ENCODE peak calls at places on chromosome 7, in seven cellular contexts. One of them, this sample, is unnamed.

GRCh38 chr7:67813621-67814292 is 817.1 kb downstream of the TYW1 start:
- DNase-seq in heart right ventricle: no peak
- DNase-seq in effector memory CD4-positive, alpha-beta T cell: no peak
- DNase-seq in thoracic aorta: no peak
- DNase-seq in foreskin keratinocyte: no peak
- DNase-seq in cardiac muscle cell: no peak
- DNase-seq in GM23248: no peak
- DNase-seq in this sample: no peak

GRCh38 chr7:130372402-130372801 is 7.9 kb upstream of the CPA1 start:
- DNase-seq in effector memory CD4-positive, alpha-beta T cell: no peak
- DNase-seq in foreskin keratinocyte: no peak
- DNase-seq in thoracic aorta: no peak
- DNase-seq in cardiac muscle cell: no peak
- DNase-seq in heart right ventricle: no peak
- DNase-seq in GM23248: no peak
- DNase-seq in this sample: no peak

GRCh38 chr7:101232141-101232821 is 5.3 kb downstream of the CLDN15 start:
- DNase-seq in thoracic aorta: no peak
- DNase-seq in foreskin keratinocyte: peak
- DNase-seq in GM23248: no peak
- DNase-seq in cardiac muscle cell: no peak
- DNase-seq in effector memory CD4-positive, alpha-beta T cell: no peak
- DNase-seq in heart right ventricle: no peak
- DNase-seq in this sample: no peak

GRCh38 chr7:100019908-100020307 is 4.5 kb downstream of the ZKSCAN1 start:
- DNase-seq in thoracic aorta: no peak
- DNase-seq in foreskin keratinocyte: no peak
- DNase-seq in heart right ventricle: no peak
- DNase-seq in cardiac muscle cell: no peak
- DNase-seq in GM23248: no peak
- DNase-seq in effector memory CD4-positive, alpha-beta T cell: no peak
- DNase-seq in this sample: no peak

GRCh38 chr7:157502701-157503111 is 165.9 kb downstream of the DNAJB6 start:
- DNase-seq in foreskin keratinocyte: no peak
- DNase-seq in heart right ventricle: peak
- DNase-seq in effector memory CD4-positive, alpha-beta T cell: peak
- DNase-seq in cardiac muscle cell: peak
- DNase-seq in GM23248: peak
- DNase-seq in thoracic aorta: no peak
- DNase-seq in this sample: no peak

GRCh38 chr7:30562498-30562897 is 32.2 kb upstream of the GARS1 start:
- DNase-seq in foreskin keratinocyte: no peak
- DNase-seq in effector memory CD4-positive, alpha-beta T cell: no peak
- DNase-seq in thoracic aorta: no peak
- DNase-seq in cardiac muscle cell: peak
- DNase-seq in GM23248: no peak
- DNase-seq in heart right ventricle: no peak
- DNase-seq in this sample: no peak

GRCh38 chr7:100679129-100679926 is 5.8 kb downstream of the GNB2 start:
- DNase-seq in foreskin keratinocyte: no peak
- DNase-seq in GM23248: peak
- DNase-seq in cardiac muscle cell: no peak
- DNase-seq in effector memory CD4-positive, alpha-beta T cell: no peak
- DNase-seq in thoracic aorta: no peak
- DNase-seq in heart right ventricle: no peak
- DNase-seq in this sample: no peak

GRCh38 chr7:33724201-33724600 is 181.1 kb upstream of the BMPER start:
- DNase-seq in cardiac muscle cell: no peak
- DNase-seq in heart right ventricle: no peak
- DNase-seq in foreskin keratinocyte: no peak
- DNase-seq in GM23248: no peak
- DNase-seq in effector memory CD4-positive, alpha-beta T cell: no peak
- DNase-seq in thoracic aorta: no peak
- DNase-seq in this sample: no peak

GRCh38 chr7:42939457-42940240 is 7.5 kb downstream of the MRPL32 start:
- DNase-seq in GM23248: no peak
- DNase-seq in foreskin keratinocyte: no peak
- DNase-seq in heart right ventricle: no peak
- DNase-seq in cardiac muscle cell: no peak
- DNase-seq in thoracic aorta: no peak
- DNase-seq in effector memory CD4-positive, alpha-beta T cell: no peak
- DNase-seq in this sample: no peak

GRCh38 chr7:48154792-48155413 is 16.4 kb upstream of the ABCA13 start:
- DNase-seq in cardiac muscle cell: peak
- DNase-seq in foreskin keratinocyte: peak
- DNase-seq in thoracic aorta: no peak
- DNase-seq in effector memory CD4-positive, alpha-beta T cell: no peak
- DNase-seq in heart right ventricle: no peak
- DNase-seq in GM23248: peak
- DNase-seq in this sample: no peak

GRCh38 chr7:15751191-15751701 is 64.8 kb upstream of the MEOX2 start:
- DNase-seq in cardiac muscle cell: no peak
- DNase-seq in heart right ventricle: no peak
- DNase-seq in GM23248: peak
- DNase-seq in thoracic aorta: no peak
- DNase-seq in effector memory CD4-positive, alpha-beta T cell: no peak
- DNase-seq in foreskin keratinocyte: no peak
- DNase-seq in this sample: no peak

GRCh38 chr7:134820778-134821177 is 41.3 kb downstream of the CALD1 start:
- DNase-seq in GM23248: no peak
- DNase-seq in foreskin keratinocyte: no peak
- DNase-seq in cardiac muscle cell: no peak
- DNase-seq in heart right ventricle: no peak
- DNase-seq in thoracic aorta: no peak
- DNase-seq in effector memory CD4-positive, alpha-beta T cell: no peak
- DNase-seq in this sample: no peak

GRCh38 chr7:78873117-78873516 is 580.4 kb downstream of the MAGI2 start:
- DNase-seq in thoracic aorta: no peak
- DNase-seq in foreskin keratinocyte: no peak
- DNase-seq in cardiac muscle cell: no peak
- DNase-seq in GM23248: no peak
- DNase-seq in effector memory CD4-positive, alpha-beta T cell: no peak
- DNase-seq in heart right ventricle: no peak
- DNase-seq in this sample: no peak

GRCh38 chr7:117962598-117962997 is 89.4 kb upstream of the CTTNBP2 start:
- DNase-seq in thoracic aorta: no peak
- DNase-seq in cardiac muscle cell: no peak
- DNase-seq in GM23248: no peak
- DNase-seq in effector memory CD4-positive, alpha-beta T cell: no peak
- DNase-seq in heart right ventricle: no peak
- DNase-seq in foreskin keratinocyte: no peak
- DNase-seq in this sample: no peak

GRCh38 chr7:137109966-137110930 is 233.3 kb downstream of the PTN start:
- DNase-seq in foreskin keratinocyte: no peak
- DNase-seq in heart right ventricle: no peak
- DNase-seq in thoracic aorta: no peak
- DNase-seq in cardiac muscle cell: peak
- DNase-seq in effector memory CD4-positive, alpha-beta T cell: no peak
- DNase-seq in GM23248: peak
- DNase-seq in this sample: no peak

GRCh38 chr7:144670251-144670650 is 165.6 kb downstream of the TPK1 start:
- DNase-seq in effector memory CD4-positive, alpha-beta T cell: no peak
- DNase-seq in cardiac muscle cell: peak
- DNase-seq in heart right ventricle: no peak
- DNase-seq in GM23248: peak
- DNase-seq in foreskin keratinocyte: peak
- DNase-seq in thoracic aorta: no peak
- DNase-seq in this sample: no peak

GRCh38 chr7:29116361-29116760 is 30.0 kb downstream of the CPVL start:
- DNase-seq in thoracic aorta: no peak
- DNase-seq in foreskin keratinocyte: no peak
- DNase-seq in cardiac muscle cell: no peak
- DNase-seq in effector memory CD4-positive, alpha-beta T cell: no peak
- DNase-seq in GM23248: no peak
- DNase-seq in heart right ventricle: no peak
- DNase-seq in this sample: no peak

GRCh38 chr7:43004076-43004475 is 71.9 kb downstream of the MRPL32 start:
- DNase-seq in GM23248: no peak
- DNase-seq in cardiac muscle cell: peak
- DNase-seq in foreskin keratinocyte: no peak
- DNase-seq in effector memory CD4-positive, alpha-beta T cell: no peak
- DNase-seq in heart right ventricle: no peak
- DNase-seq in thoracic aorta: no peak
- DNase-seq in this sample: no peak

GRCh38 chr7:139635521-139636240 is 112.2 kb downstream of the CLEC2L start:
- DNase-seq in effector memory CD4-positive, alpha-beta T cell: peak
- DNase-seq in GM23248: no peak
- DNase-seq in foreskin keratinocyte: no peak
- DNase-seq in heart right ventricle: no peak
- DNase-seq in cardiac muscle cell: no peak
- DNase-seq in thoracic aorta: no peak
- DNase-seq in this sample: no peak

GRCh38 chr7:12638851-12639467 is 48.5 kb upstream of the ARL4A start:
- DNase-seq in effector memory CD4-positive, alpha-beta T cell: no peak
- DNase-seq in foreskin keratinocyte: no peak
- DNase-seq in GM23248: peak
- DNase-seq in heart right ventricle: no peak
- DNase-seq in thoracic aorta: no peak
- DNase-seq in cardiac muscle cell: peak
- DNase-seq in this sample: no peak

GRCh38 chr7:79377097-79377496 is 76.4 kb downstream of the MAGI2 start:
- DNase-seq in foreskin keratinocyte: no peak
- DNase-seq in GM23248: peak
- DNase-seq in effector memory CD4-positive, alpha-beta T cell: no peak
- DNase-seq in heart right ventricle: no peak
- DNase-seq in cardiac muscle cell: peak
- DNase-seq in thoracic aorta: no peak
- DNase-seq in this sample: no peak

GRCh38 chr7:106640368-106641141 is 20.4 kb downstream of the CCDC71L start:
- DNase-seq in thoracic aorta: no peak
- DNase-seq in effector memory CD4-positive, alpha-beta T cell: no peak
- DNase-seq in heart right ventricle: no peak
- DNase-seq in foreskin keratinocyte: peak
- DNase-seq in GM23248: peak
- DNase-seq in cardiac muscle cell: peak
- DNase-seq in this sample: no peak

GRCh38 chr7:22052221-22052639 is 106.5 kb upstream of the CDCA7L start:
- DNase-seq in foreskin keratinocyte: peak
- DNase-seq in GM23248: peak
- DNase-seq in cardiac muscle cell: no peak
- DNase-seq in heart right ventricle: no peak
- DNase-seq in effector memory CD4-positive, alpha-beta T cell: no peak
- DNase-seq in thoracic aorta: no peak
- DNase-seq in this sample: no peak

GRCh38 chr7:85074016-85074415 is 112.8 kb downstream of the SEMA3D start:
- DNase-seq in foreskin keratinocyte: no peak
- DNase-seq in GM23248: peak
- DNase-seq in thoracic aorta: no peak
- DNase-seq in effector memory CD4-positive, alpha-beta T cell: no peak
- DNase-seq in cardiac muscle cell: no peak
- DNase-seq in heart right ventricle: no peak
- DNase-seq in this sample: no peak

GRCh38 chr7:113799896-113800295 is 118.9 kb downstream of the PPP1R3A start:
- DNase-seq in foreskin keratinocyte: no peak
- DNase-seq in effector memory CD4-positive, alpha-beta T cell: no peak
- DNase-seq in GM23248: no peak
- DNase-seq in heart right ventricle: no peak
- DNase-seq in thoracic aorta: no peak
- DNase-seq in cardiac muscle cell: no peak
- DNase-seq in this sample: no peak

GRCh38 chr7:131544021-131544420 is 12.4 kb downstream of the PODXL start:
- DNase-seq in GM23248: no peak
- DNase-seq in cardiac muscle cell: no peak
- DNase-seq in effector memory CD4-positive, alpha-beta T cell: no peak
- DNase-seq in thoracic aorta: no peak
- DNase-seq in heart right ventricle: no peak
- DNase-seq in foreskin keratinocyte: no peak
- DNase-seq in this sample: no peak
- H3K27ac ChIP-seq in GM23248: peak
- H3K27ac ChIP-seq in cardiac muscle cell: no peak
- H3K27ac ChIP-seq in effector memory CD4-positive, alpha-beta T cell: no peak
- H3K27ac ChIP-seq in thoracic aorta: no peak
- H3K27ac ChIP-seq in heart right ventricle: peak
- H3K27ac ChIP-seq in foreskin keratinocyte: no peak
- H3K27ac ChIP-seq in this sample: no peak

DNA sequence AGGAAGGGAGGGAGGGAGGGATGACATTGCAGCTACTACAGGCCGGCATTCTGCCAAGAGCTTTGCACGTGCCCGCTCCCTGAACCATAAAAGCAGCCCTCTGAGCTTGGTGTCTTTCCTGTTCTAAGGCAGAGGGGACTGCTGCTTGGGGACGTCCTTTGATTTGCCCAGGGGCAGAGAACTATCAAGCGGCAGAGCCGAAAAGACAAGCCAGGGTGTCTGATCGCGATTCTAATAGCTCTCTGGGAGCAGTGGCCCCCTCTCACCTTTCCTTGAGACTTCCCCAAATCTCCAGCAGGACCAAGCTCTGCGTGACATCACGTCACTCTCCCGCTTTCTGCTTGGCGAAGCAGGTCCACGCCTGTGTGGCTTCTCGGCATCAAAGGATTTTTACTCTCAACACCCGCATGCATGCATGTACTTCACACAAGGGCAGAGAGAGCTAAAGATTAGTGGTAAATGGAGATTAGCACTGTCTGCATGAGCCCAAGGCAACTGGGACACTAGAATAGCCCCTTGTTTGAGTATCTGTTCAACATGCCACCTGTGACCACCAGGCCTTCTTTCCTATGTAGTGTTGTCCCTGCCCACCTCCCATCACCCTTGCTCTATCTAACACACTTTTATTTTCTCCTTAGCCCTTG is 167.7 kb upstream of the AUTS2 start:
- DNase-seq in heart right ventricle: peak
- DNase-seq in effector memory CD4-positive, alpha-beta T cell: no peak
- DNase-seq in GM23248: peak
- DNase-seq in foreskin keratinocyte: no peak
- DNase-seq in cardiac muscle cell: peak
- DNase-seq in thoracic aorta: no peak
- DNase-seq in this sample: peak
- H3K27ac ChIP-seq in heart right ventricle: no peak
- H3K27ac ChIP-seq in effector memory CD4-positive, alpha-beta T cell: no peak
- H3K27ac ChIP-seq in GM23248: no peak
- H3K27ac ChIP-seq in foreskin keratinocyte: no peak
- H3K27ac ChIP-seq in cardiac muscle cell: no peak
- H3K27ac ChIP-seq in thoracic aorta: no peak
- H3K27ac ChIP-seq in this sample: no peak

GRCh38 chr7:26612742-26613141 is 251.6 kb downstream of the SKAP2 start:
- DNase-seq in heart right ventricle: no peak
- DNase-seq in thoracic aorta: no peak
- DNase-seq in effector memory CD4-positive, alpha-beta T cell: no peak
- DNase-seq in GM23248: peak
- DNase-seq in cardiac muscle cell: no peak
- DNase-seq in foreskin keratinocyte: no peak
- DNase-seq in this sample: no peak
- H3K27ac ChIP-seq in heart right ventricle: no peak
- H3K27ac ChIP-seq in thoracic aorta: no peak
- H3K27ac ChIP-seq in effector memory CD4-positive, alpha-beta T cell: no peak
- H3K27ac ChIP-seq in GM23248: no peak
- H3K27ac ChIP-seq in cardiac muscle cell: no peak
- H3K27ac ChIP-seq in foreskin keratinocyte: no peak
- H3K27ac ChIP-seq in this sample: no peak

DNA sequence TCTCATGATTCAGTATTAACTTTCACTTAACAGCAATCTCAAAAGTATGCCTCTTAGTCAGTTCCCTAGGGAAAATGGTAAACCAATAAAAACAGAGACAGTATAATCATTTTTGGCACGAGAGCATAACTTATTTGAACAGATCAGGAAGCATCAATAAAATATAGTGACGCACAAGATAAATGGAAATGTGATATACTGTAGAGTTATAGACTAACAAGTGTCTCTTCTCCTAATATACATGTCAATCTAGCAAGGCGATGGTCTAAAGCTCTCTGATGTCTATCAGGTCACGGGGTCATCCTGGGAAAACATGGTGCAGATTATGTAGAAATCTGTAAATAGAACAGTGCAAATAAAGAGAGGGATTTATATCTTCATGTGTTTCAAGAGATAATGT is 131.6 kb downstream of the HGF start:
- DNase-seq in GM23248: peak
- DNase-seq in thoracic aorta: no peak
- DNase-seq in foreskin keratinocyte: peak
- DNase-seq in cardiac muscle cell: peak
- DNase-seq in effector memory CD4-positive, alpha-beta T cell: no peak
- DNase-seq in heart right ventricle: no peak
- DNase-seq in this sample: no peak
- H3K27ac ChIP-seq in GM23248: peak
- H3K27ac ChIP-seq in thoracic aorta: peak
- H3K27ac ChIP-seq in foreskin keratinocyte: peak
- H3K27ac ChIP-seq in cardiac muscle cell: no peak
- H3K27ac ChIP-seq in effector memory CD4-positive, alpha-beta T cell: no peak
- H3K27ac ChIP-seq in heart right ventricle: no peak
- H3K27ac ChIP-seq in this sample: no peak

This sample was measured in substantia nigra.